ENCODE peak calls at places on chromosomes 11 and 22, in four cellular contexts. C, O, W and G are unnamed samples.

GRCh38 chr22:44412136-44412731 is 85.8 kb downstream of the RTL6 start:
- DNase-seq in C (no peak), W (no peak), O (no peak), G (no peak)

GRCh38 chr11:64834723-64835615 is 9.5 kb downstream of the CDC42BPG start:
- DNase-seq in C (no peak), W (no peak), O (no peak), G (no peak)

GRCh38 chr11:2590951-2591754 is 108.6 kb downstream of the KCNQ1OT1 start:
- DNase-seq in W (no peak), C (peak), O (peak), G (peak)

GRCh38 chr11:59584294-59584693 is 31.3 kb downstream of the OSBP start:
- DNase-seq in O (no peak), C (no peak), W (no peak), G (no peak)

GRCh38 chr11:93817426-93818348 is 32.7 kb downstream of the VSTM5 start:
- DNase-seq in W (no peak), C (no peak), O (no peak), G (no peak)

GRCh38 chr11:134524876-134525845 is 113.1 kb upstream of the B3GAT1 start:
- DNase-seq in O (peak), C (no peak), W (no peak), G (no peak)

GRCh38 chr11:27089746-27090145 is 49.1 kb downstream of the BBOX1 start:
- DNase-seq in W (no peak), C (no peak), O (no peak), G (no peak)

GRCh38 chr22:36238348-36239149 is 778 bp downstream of the APOL2 start:
- DNase-seq in O (no peak), W (no peak), C (no peak), G (no peak)

GRCh38 chr11:20036625-20037335 is 123.5 kb downstream of the DBX1 start:
- DNase-seq in O (no peak), W (no peak), C (no peak), G (no peak)
- H3K27ac ChIP-seq in O (no peak), W (no peak), C (no peak), G (no peak)

DNA sequence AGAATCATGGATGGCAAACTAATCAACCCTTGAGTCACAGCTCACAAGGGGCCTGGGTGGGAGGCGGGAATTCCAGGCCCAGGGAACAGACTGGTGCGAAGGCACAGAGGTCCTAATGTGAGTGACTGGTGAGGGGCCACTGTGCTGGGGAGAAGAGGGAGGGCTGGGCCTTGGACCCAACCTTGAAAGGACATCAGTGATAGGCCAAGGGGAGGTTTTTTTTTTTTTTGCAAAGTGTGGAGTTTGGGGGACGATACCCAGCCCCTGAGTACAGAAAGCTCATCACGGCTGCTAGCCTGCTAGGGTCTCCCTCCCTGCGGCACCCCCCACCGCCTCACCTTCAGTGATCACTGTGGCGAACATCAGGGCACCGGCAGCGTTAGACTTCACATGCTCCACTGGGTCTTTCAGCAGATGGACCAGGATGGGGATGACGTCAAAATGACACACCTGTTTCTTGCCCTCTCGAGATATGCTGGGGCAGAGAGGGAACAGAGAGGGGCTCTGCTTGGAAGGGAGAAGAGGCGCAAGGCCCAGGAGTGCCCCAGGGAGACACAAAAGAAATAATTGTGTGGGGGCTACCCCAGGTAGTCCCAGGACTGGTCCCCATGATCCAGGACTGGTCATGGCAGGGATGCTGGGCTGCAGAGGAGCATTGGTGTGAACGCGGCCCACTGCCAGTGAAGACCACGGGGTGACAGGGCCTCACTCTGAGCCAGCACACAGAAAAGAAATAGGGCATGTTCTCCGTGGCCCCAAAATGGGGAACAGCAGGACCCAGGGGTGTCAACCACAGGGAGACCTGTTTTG is 8.6 kb upstream of the GNAZ start:
- DNase-seq in O (no peak), W (no peak), C (no peak), G (no peak)
- H3K27ac ChIP-seq in O (no peak), W (no peak), C (no peak), G (no peak)

GRCh38 chr22:42996646-42997365 is 18.1 kb downstream of the PACSIN2 start:
- DNase-seq in W (no peak), O (no peak), C (no peak), G (no peak)
- H3K27ac ChIP-seq in W (no peak), O (no peak), C (no peak), G (no peak)

GRCh38 chr11:128235958-128236357 is 351.4 kb downstream of the ETS1 start:
- DNase-seq in O (no peak), C (no peak), W (no peak), G (no peak)
- H3K27ac ChIP-seq in O (no peak), C (no peak), W (no peak), G (no peak)

GRCh38 chr11:45362636-45363035 is 76.5 kb upstream of the SYT13 start:
- DNase-seq in W (no peak), C (no peak), O (no peak), G (no peak)
- H3K27ac ChIP-seq in W (no peak), C (no peak), O (no peak), G (no peak)